ENCODE peak calls at places on chromosomes 1 and 21, in nine cellular contexts. One of them, this sample, is unnamed.
A peak's percentile ranks its signal among the peaks of the same experiment; 100 is the strongest.

GRCh38 chr1:41980872-41981653 is 62.3 kb upstream of the HIVEP3 start:
- DNase-seq in HFF-Myc: no peak
- DNase-seq in chondrocyte: no peak
- DNase-seq in progenitor cell of endocrine pancreas: no peak
- DNase-seq in cardiac muscle cell: no peak
- DNase-seq in CD8-positive, alpha-beta T cell: peak; percentile 25
- DNase-seq in fibroblast of lung: peak; percentile 20
- DNase-seq in upper lobe of right lung: no peak
- DNase-seq in heart right ventricle: no peak
- DNase-seq in this sample: no peak

GRCh38 chr1:242522304-242522945 is 2.1 kb downstream of the PLD5 start:
- DNase-seq in CD8-positive, alpha-beta T cell: no peak
- DNase-seq in fibroblast of lung: peak; percentile 3
- DNase-seq in cardiac muscle cell: no peak
- DNase-seq in heart right ventricle: no peak
- DNase-seq in HFF-Myc: no peak
- DNase-seq in chondrocyte: no peak
- DNase-seq in progenitor cell of endocrine pancreas: no peak
- DNase-seq in upper lobe of right lung: no peak
- DNase-seq in this sample: no peak

GRCh38 chr1:160251687-160252526 is 10.4 kb downstream of the DCAF8 start:
- DNase-seq in upper lobe of right lung: no peak
- DNase-seq in CD8-positive, alpha-beta T cell: peak; percentile 76
- DNase-seq in heart right ventricle: peak; percentile 78
- DNase-seq in cardiac muscle cell: peak; percentile 82
- DNase-seq in fibroblast of lung: peak; percentile 60
- DNase-seq in HFF-Myc: peak; percentile 40
- DNase-seq in chondrocyte: no peak
- DNase-seq in progenitor cell of endocrine pancreas: no peak
- DNase-seq in this sample: peak; percentile 33

GRCh38 chr21:42199488-42200463 is 19.2 kb upstream of the ABCG1 start:
- DNase-seq in fibroblast of lung: peak; percentile 44
- DNase-seq in HFF-Myc: peak; percentile 14
- DNase-seq in cardiac muscle cell: peak; percentile 85
- DNase-seq in CD8-positive, alpha-beta T cell: peak; percentile 47
- DNase-seq in progenitor cell of endocrine pancreas: no peak
- DNase-seq in heart right ventricle: no peak
- DNase-seq in upper lobe of right lung: peak; percentile 21
- DNase-seq in chondrocyte: no peak
- DNase-seq in this sample: no peak

GRCh38 chr1:24155011-24155782 is 12.3 kb upstream of the IL22RA1 start:
- DNase-seq in chondrocyte: no peak
- DNase-seq in fibroblast of lung: no peak
- DNase-seq in progenitor cell of endocrine pancreas: no peak
- DNase-seq in cardiac muscle cell: no peak
- DNase-seq in CD8-positive, alpha-beta T cell: no peak
- DNase-seq in heart right ventricle: no peak
- DNase-seq in upper lobe of right lung: no peak
- DNase-seq in HFF-Myc: no peak
- DNase-seq in this sample: no peak

GRCh38 chr1:183800449-183800848 is 4.5 kb upstream of the RGL1 start:
- DNase-seq in heart right ventricle: no peak
- DNase-seq in chondrocyte: no peak
- DNase-seq in cardiac muscle cell: no peak
- DNase-seq in progenitor cell of endocrine pancreas: no peak
- DNase-seq in upper lobe of right lung: no peak
- DNase-seq in fibroblast of lung: no peak
- DNase-seq in CD8-positive, alpha-beta T cell: no peak
- DNase-seq in HFF-Myc: no peak
- DNase-seq in this sample: no peak

GRCh38 chr1:227388214-227388613 is 69.9 kb upstream of the CDC42BPA start:
- DNase-seq in chondrocyte: no peak
- DNase-seq in CD8-positive, alpha-beta T cell: no peak
- DNase-seq in HFF-Myc: no peak
- DNase-seq in cardiac muscle cell: no peak
- DNase-seq in upper lobe of right lung: no peak
- DNase-seq in progenitor cell of endocrine pancreas: no peak
- DNase-seq in fibroblast of lung: no peak
- DNase-seq in heart right ventricle: no peak
- DNase-seq in this sample: no peak

GRCh38 chr1:158150512-158150911 is 30.2 kb upstream of the CD1D start:
- DNase-seq in heart right ventricle: no peak
- DNase-seq in HFF-Myc: no peak
- DNase-seq in progenitor cell of endocrine pancreas: no peak
- DNase-seq in CD8-positive, alpha-beta T cell: no peak
- DNase-seq in fibroblast of lung: no peak
- DNase-seq in cardiac muscle cell: no peak
- DNase-seq in chondrocyte: no peak
- DNase-seq in upper lobe of right lung: no peak
- DNase-seq in this sample: no peak

GRCh38 chr1:199821029-199821779 is 206.3 kb upstream of the NR5A2 start:
- DNase-seq in HFF-Myc: no peak
- DNase-seq in heart right ventricle: no peak
- DNase-seq in cardiac muscle cell: no peak
- DNase-seq in upper lobe of right lung: no peak
- DNase-seq in fibroblast of lung: no peak
- DNase-seq in CD8-positive, alpha-beta T cell: no peak
- DNase-seq in chondrocyte: no peak
- DNase-seq in progenitor cell of endocrine pancreas: no peak
- DNase-seq in this sample: no peak

GRCh38 chr1:39106949-39107740 is 81.0 kb downstream of the NDUFS5 start:
- DNase-seq in upper lobe of right lung: no peak
- DNase-seq in fibroblast of lung: no peak
- DNase-seq in heart right ventricle: no peak
- DNase-seq in cardiac muscle cell: peak; percentile 15
- DNase-seq in progenitor cell of endocrine pancreas: no peak
- DNase-seq in HFF-Myc: no peak
- DNase-seq in CD8-positive, alpha-beta T cell: no peak
- DNase-seq in chondrocyte: no peak
- DNase-seq in this sample: no peak

GRCh38 chr1:245255783-245256182 is 101.0 kb downstream of the KIF26B start:
- DNase-seq in fibroblast of lung: no peak
- DNase-seq in heart right ventricle: no peak
- DNase-seq in HFF-Myc: no peak
- DNase-seq in cardiac muscle cell: no peak
- DNase-seq in chondrocyte: no peak
- DNase-seq in upper lobe of right lung: no peak
- DNase-seq in progenitor cell of endocrine pancreas: no peak
- DNase-seq in CD8-positive, alpha-beta T cell: no peak
- DNase-seq in this sample: no peak

GRCh38 chr1:159960721-159961381 is 6.8 kb upstream of the SLAMF9 start:
- DNase-seq in CD8-positive, alpha-beta T cell: no peak
- DNase-seq in cardiac muscle cell: peak; percentile 89
- DNase-seq in heart right ventricle: no peak
- DNase-seq in HFF-Myc: no peak
- DNase-seq in fibroblast of lung: peak; percentile 87
- DNase-seq in progenitor cell of endocrine pancreas: no peak
- DNase-seq in chondrocyte: no peak
- DNase-seq in upper lobe of right lung: no peak
- DNase-seq in this sample: no peak

GRCh38 chr1:195804547-195804946 is 803.7 kb downstream of the KCNT2 start:
- DNase-seq in heart right ventricle: no peak
- DNase-seq in cardiac muscle cell: no peak
- DNase-seq in HFF-Myc: no peak
- DNase-seq in chondrocyte: no peak
- DNase-seq in CD8-positive, alpha-beta T cell: no peak
- DNase-seq in fibroblast of lung: no peak
- DNase-seq in progenitor cell of endocrine pancreas: no peak
- DNase-seq in upper lobe of right lung: no peak
- DNase-seq in this sample: no peak

GRCh38 chr21:33481314-33481943 is 1.7 kb upstream of the TMEM50B start:
- DNase-seq in progenitor cell of endocrine pancreas: no peak
- DNase-seq in cardiac muscle cell: no peak
- DNase-seq in CD8-positive, alpha-beta T cell: no peak
- DNase-seq in heart right ventricle: no peak
- DNase-seq in HFF-Myc: no peak
- DNase-seq in upper lobe of right lung: no peak
- DNase-seq in chondrocyte: no peak
- DNase-seq in fibroblast of lung: no peak
- DNase-seq in this sample: no peak

GRCh38 chr1:52825868-52826267 is 16.7 kb upstream of the ZYG11A start:
- DNase-seq in CD8-positive, alpha-beta T cell: no peak
- DNase-seq in heart right ventricle: no peak
- DNase-seq in cardiac muscle cell: peak; percentile 32
- DNase-seq in HFF-Myc: no peak
- DNase-seq in chondrocyte: no peak
- DNase-seq in fibroblast of lung: no peak
- DNase-seq in progenitor cell of endocrine pancreas: no peak
- DNase-seq in upper lobe of right lung: no peak
- DNase-seq in this sample: no peak
- TF ChIP-seq CTCF in CD8-positive, alpha-beta T cell: no peak
- TF ChIP-seq CTCF in heart right ventricle: no peak
- TF ChIP-seq CTCF in cardiac muscle cell: peak; percentile 13
- TF ChIP-seq CTCF in HFF-Myc: peak; percentile 21
- TF ChIP-seq CTCF in chondrocyte: peak; percentile 71
- TF ChIP-seq CTCF in fibroblast of lung: peak; percentile 31
- TF ChIP-seq CTCF in progenitor cell of endocrine pancreas: peak; percentile 14
- TF ChIP-seq CTCF in upper lobe of right lung: no peak
- TF ChIP-seq CTCF in this sample: peak; percentile 9

GRCh38 chr1:20192871-20193411 is 6.6 kb upstream of the PLA2G2C start:
- DNase-seq in chondrocyte: no peak
- DNase-seq in heart right ventricle: no peak
- DNase-seq in CD8-positive, alpha-beta T cell: no peak
- DNase-seq in fibroblast of lung: no peak
- DNase-seq in cardiac muscle cell: no peak
- DNase-seq in progenitor cell of endocrine pancreas: no peak
- DNase-seq in HFF-Myc: no peak
- DNase-seq in upper lobe of right lung: no peak
- DNase-seq in this sample: no peak

GRCh38 chr1:20195464-20195780 is 9.1 kb upstream of the PLA2G2C start:
- DNase-seq in progenitor cell of endocrine pancreas: no peak
- DNase-seq in chondrocyte: no peak
- DNase-seq in heart right ventricle: no peak
- DNase-seq in fibroblast of lung: no peak
- DNase-seq in cardiac muscle cell: no peak
- DNase-seq in upper lobe of right lung: no peak
- DNase-seq in CD8-positive, alpha-beta T cell: no peak
- DNase-seq in HFF-Myc: no peak
- DNase-seq in this sample: no peak

GRCh38 chr1:20197329-20197791 is 11.0 kb upstream of the PLA2G2C start:
- DNase-seq in chondrocyte: no peak
- DNase-seq in heart right ventricle: no peak
- DNase-seq in HFF-Myc: no peak
- DNase-seq in upper lobe of right lung: peak; percentile 45
- DNase-seq in CD8-positive, alpha-beta T cell: no peak
- DNase-seq in fibroblast of lung: no peak
- DNase-seq in progenitor cell of endocrine pancreas: no peak
- DNase-seq in cardiac muscle cell: no peak
- DNase-seq in this sample: no peak

GRCh38 chr1:20194224-20194623 is 7.9 kb upstream of the PLA2G2C start:
- DNase-seq in HFF-Myc: no peak
- DNase-seq in cardiac muscle cell: no peak
- DNase-seq in heart right ventricle: no peak
- DNase-seq in chondrocyte: no peak
- DNase-seq in CD8-positive, alpha-beta T cell: no peak
- DNase-seq in progenitor cell of endocrine pancreas: no peak
- DNase-seq in fibroblast of lung: no peak
- DNase-seq in upper lobe of right lung: no peak
- DNase-seq in this sample: no peak

DNA sequence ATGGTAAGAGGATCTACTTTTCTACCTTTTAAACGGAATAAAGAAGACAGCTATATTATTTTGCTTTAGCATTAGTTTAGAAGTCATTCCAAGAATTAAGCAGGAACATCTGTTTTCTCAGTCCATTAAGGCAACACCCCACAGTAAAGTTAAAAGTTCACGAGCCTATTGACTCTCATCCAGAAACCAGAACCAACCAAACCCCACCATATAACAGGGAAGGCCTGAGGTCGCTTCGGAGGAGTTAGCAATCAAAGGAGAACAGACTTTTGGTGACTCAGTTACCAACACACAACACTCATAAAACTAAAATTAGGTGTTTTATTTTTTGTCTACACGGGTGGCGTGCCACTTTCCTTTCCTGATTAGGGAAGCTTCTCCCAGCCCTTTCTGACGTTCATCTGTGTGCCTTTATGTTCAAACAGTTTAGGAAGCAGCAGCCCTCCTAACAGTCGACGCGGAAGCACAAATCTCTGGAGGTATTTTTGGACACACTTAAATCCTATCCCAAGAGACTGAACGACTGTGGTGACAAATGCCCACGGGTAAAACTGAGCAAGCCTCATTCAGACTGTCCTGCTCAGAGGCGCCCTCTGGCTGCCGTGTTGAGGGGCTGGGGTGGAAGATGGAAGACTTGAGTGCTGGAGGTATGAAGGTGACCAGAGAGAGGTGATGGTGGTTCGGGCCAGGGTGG is 8.6 kb upstream of the PLA2G2C start:
- DNase-seq in progenitor cell of endocrine pancreas: peak; percentile 50
- DNase-seq in HFF-Myc: no peak
- DNase-seq in chondrocyte: no peak
- DNase-seq in upper lobe of right lung: peak; percentile 88
- DNase-seq in CD8-positive, alpha-beta T cell: peak; percentile 66
- DNase-seq in heart right ventricle: peak; percentile 60
- DNase-seq in cardiac muscle cell: peak; percentile 67
- DNase-seq in fibroblast of lung: peak; percentile 24
- DNase-seq in this sample: peak; percentile 61
- TF ChIP-seq CTCF in progenitor cell of endocrine pancreas: peak; percentile 79
- TF ChIP-seq CTCF in HFF-Myc: peak; percentile 94
- TF ChIP-seq CTCF in chondrocyte: peak; percentile 78
- TF ChIP-seq CTCF in upper lobe of right lung: peak; percentile 81
- TF ChIP-seq CTCF in CD8-positive, alpha-beta T cell: peak; percentile 85
- TF ChIP-seq CTCF in heart right ventricle: peak; percentile 55
- TF ChIP-seq CTCF in cardiac muscle cell: peak; percentile 97
- TF ChIP-seq CTCF in fibroblast of lung: peak; percentile 91
- TF ChIP-seq CTCF in this sample: peak; percentile 82

GRCh38 chr1:51190996-51191395 is 45.1 kb upstream of the RNF11 start:
- DNase-seq in cardiac muscle cell: no peak
- DNase-seq in HFF-Myc: no peak
- DNase-seq in progenitor cell of endocrine pancreas: no peak
- DNase-seq in fibroblast of lung: no peak
- DNase-seq in CD8-positive, alpha-beta T cell: no peak
- DNase-seq in chondrocyte: no peak
- DNase-seq in heart right ventricle: no peak
- DNase-seq in upper lobe of right lung: no peak
- DNase-seq in this sample: no peak
- TF ChIP-seq CTCF in cardiac muscle cell: no peak
- TF ChIP-seq CTCF in HFF-Myc: no peak
- TF ChIP-seq CTCF in progenitor cell of endocrine pancreas: no peak
- TF ChIP-seq CTCF in fibroblast of lung: no peak
- TF ChIP-seq CTCF in CD8-positive, alpha-beta T cell: no peak
- TF ChIP-seq CTCF in chondrocyte: no peak
- TF ChIP-seq CTCF in heart right ventricle: no peak
- TF ChIP-seq CTCF in upper lobe of right lung: no peak
- TF ChIP-seq CTCF in this sample: no peak

DNA sequence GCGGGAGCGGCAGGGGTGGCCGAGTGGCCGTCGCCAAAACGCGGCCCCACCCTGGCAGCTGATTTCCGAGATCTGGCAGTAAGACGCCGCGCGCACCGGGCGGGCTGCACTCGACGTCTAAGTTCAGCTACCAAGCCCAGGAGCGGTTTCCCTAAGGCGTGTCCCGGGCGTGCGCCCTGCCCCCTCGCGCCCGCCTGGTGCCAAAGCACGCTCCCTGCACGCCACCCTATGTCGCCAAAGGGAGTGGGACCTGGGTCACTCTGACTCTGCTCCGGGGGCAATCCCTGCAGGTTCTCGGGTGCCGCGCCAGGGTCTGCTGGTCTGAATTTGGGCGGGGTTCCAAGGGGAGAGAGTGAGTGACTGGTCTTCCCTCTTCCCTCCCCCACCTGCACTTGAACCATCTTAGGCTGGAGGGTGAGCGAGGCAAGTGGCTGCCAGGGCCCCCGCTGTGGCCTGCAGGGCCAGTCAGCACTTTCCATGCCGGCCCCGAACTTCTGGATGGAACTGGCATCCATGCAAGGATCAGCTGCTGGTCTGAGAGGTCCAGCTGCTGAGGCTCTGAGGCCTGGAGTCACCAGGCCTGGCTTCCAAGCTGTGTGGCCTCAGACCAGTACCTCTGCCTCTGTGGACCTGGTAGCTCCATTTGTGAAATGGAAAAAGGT is at the start of gene LRRC38:
- DNase-seq in HFF-Myc: no peak
- DNase-seq in upper lobe of right lung: no peak
- DNase-seq in chondrocyte: no peak
- DNase-seq in progenitor cell of endocrine pancreas: no peak
- DNase-seq in cardiac muscle cell: peak; percentile 4
- DNase-seq in fibroblast of lung: no peak
- DNase-seq in heart right ventricle: peak; percentile 6
- DNase-seq in CD8-positive, alpha-beta T cell: no peak
- DNase-seq in this sample: no peak
- TF ChIP-seq CTCF in HFF-Myc: no peak
- TF ChIP-seq CTCF in upper lobe of right lung: no peak
- TF ChIP-seq CTCF in chondrocyte: no peak
- TF ChIP-seq CTCF in progenitor cell of endocrine pancreas: peak; percentile 45
- TF ChIP-seq CTCF in cardiac muscle cell: no peak
- TF ChIP-seq CTCF in fibroblast of lung: no peak
- TF ChIP-seq CTCF in heart right ventricle: no peak
- TF ChIP-seq CTCF in CD8-positive, alpha-beta T cell: no peak
- TF ChIP-seq CTCF in this sample: no peak

This sample was measured in natural killer cell.